ENCODE peak calls at places on chromosomes 16 and 17, in six cellular contexts. V is NT2/D1, A is MG63, J is transverse colon, Q is neuronal stem cell, I is heart right ventricle. U is an unnamed sample.

GRCh38 chr17:6137716-6138502 is 67.7 kb downstream of the WSCD1 start:
- DNase-seq in J (no peak), Q (no peak), A (no peak), V (no peak), I (no peak), U (no peak)

GRCh38 chr16:89170346-89171215 is 967 bp upstream of the CDH15 start:
- DNase-seq in V (peak; percentile 33), J (peak; percentile 73), A (no peak), I (no peak), Q (no peak), U (peak; percentile 80)

GRCh38 chr17:68398731-68399637 is 58.3 kb downstream of the WIPI1 start:
- DNase-seq in V (peak; percentile 47), J (peak; percentile 46), Q (peak; percentile 46), A (peak; percentile 75), I (peak; percentile 50), U (peak; percentile 61)

GRCh38 chr16:21279501-21279900 is 1.4 kb upstream of the CRYM start:
- DNase-seq in A (peak; percentile 42), J (no peak), I (no peak), V (no peak), Q (no peak), U (no peak)

GRCh38 chr17:1830288-1830687 is 483 bp downstream of the RPA1 start:
- DNase-seq in A (no peak), V (no peak), J (peak; percentile 13), I (no peak), Q (peak; percentile 26), U (no peak)

GRCh38 chr17:48048321-48049140 is at the start of gene NFE2L1:
- DNase-seq in I (peak; percentile 93), A (peak; percentile 98), Q (no peak), V (no peak), J (peak; percentile 95), U (peak; percentile 77)

GRCh38 chr16:64440005-64440404 is 681.9 kb downstream of the CDH11 start:
- DNase-seq in Q (no peak), I (no peak), J (no peak), V (no peak), A (no peak), U (no peak)

GRCh38 chr17:19457830-19458271 is 46.8 kb downstream of the RNF112 start:
- DNase-seq in Q (no peak), I (no peak), V (peak; percentile 50), A (no peak), J (no peak), U (no peak)

GRCh38 chr17:80790021-80790765 is 201.4 kb upstream of the CHMP6 start:
- DNase-seq in J (no peak), Q (no peak), I (no peak), V (no peak), A (no peak), U (no peak)

GRCh38 chr17:311119-311848 is 41.3 kb downstream of the RPH3AL start:
- DNase-seq in Q (no peak), I (no peak), V (no peak), A (no peak), J (no peak), U (no peak)

GRCh38 chr17:75019710-75020109 is 7.2 kb downstream of the MRPL58 start:
- DNase-seq in I (no peak), Q (no peak), A (no peak), V (no peak), J (no peak), U (no peak)

GRCh38 chr16:30028438-30029093 is 2.5 kb downstream of the TLCD3B start:
- DNase-seq in A (no peak), V (no peak), J (no peak), I (no peak), Q (peak; percentile 59), U (no peak)

GRCh38 chr16:11201498-11202259 is 54.3 kb downstream of the SOCS1 start:
- DNase-seq in J (no peak), Q (no peak), A (peak; percentile 95), I (no peak), V (peak; percentile 46), U (no peak)

GRCh38 chr17:81348097-81349055 is 46.9 kb upstream of the BAHCC1 start:
- DNase-seq in I (no peak), V (no peak), A (no peak), Q (no peak), J (peak; percentile 73), U (peak; percentile 91)

GRCh38 chr17:690346-690745 is 24.3 kb downstream of the VPS53 start:
- DNase-seq in J (no peak), Q (no peak), I (no peak), A (no peak), V (no peak), U (no peak)

GRCh38 chr17:80422276-80422675 is 7.3 kb downstream of the ENDOV start:
- DNase-seq in J (no peak), Q (no peak), A (no peak), V (no peak), I (no peak), U (no peak)

GRCh38 chr16:19130852-19131808 is 17.4 kb downstream of the ITPRIPL2 start:
- DNase-seq in I (peak; percentile 39), A (peak; percentile 78), J (no peak), Q (no peak), V (no peak), U (no peak)

GRCh38 chr16:53789159-53789558 is 85.2 kb downstream of the FTO start:
- DNase-seq in Q (no peak), V (no peak), I (no peak), A (no peak), J (no peak), U (no peak)

DNA sequence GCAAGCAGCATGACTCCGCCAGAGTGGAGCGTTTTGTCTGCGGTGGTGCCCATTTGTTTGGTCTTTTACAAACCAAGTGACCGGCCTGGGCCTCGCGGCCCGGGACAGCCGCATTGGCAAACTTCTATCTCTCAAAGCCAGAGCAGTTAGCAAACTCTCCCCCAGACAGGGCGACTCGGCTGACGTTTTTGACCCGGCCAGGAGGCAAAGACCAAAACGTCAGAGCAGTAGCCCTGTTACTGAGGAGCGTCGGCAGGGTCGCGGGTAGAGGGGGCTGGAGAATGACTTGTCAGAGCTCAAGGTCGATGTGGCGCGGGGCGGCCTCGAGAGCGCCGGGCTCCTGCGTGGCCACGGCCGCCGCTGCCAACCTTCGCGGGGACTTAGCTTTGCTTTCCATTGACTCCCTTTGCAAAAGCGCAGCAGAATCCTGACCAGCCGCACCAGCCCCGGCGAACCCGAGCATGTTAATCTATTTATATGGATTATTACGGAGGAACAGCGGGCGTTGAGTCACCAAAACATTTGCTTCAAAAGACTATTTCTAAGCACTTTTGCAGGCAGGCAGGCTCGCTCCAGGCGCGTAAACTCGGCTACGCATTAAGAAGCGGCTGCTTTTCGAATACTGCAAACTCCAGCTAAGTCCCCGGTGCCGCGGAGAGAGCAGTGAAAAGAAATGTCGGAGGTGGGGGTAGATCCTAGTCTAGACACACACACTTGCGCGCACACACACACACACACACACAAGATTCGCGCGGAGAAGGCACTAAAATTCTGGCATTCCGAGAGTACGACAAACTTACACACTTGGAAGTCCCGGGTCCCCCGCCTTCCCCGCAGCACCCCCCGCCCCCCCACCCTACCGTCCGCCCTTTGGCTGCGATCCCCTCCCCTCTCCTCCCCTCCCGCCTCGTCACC is 600 bp upstream of the SOX9 start:
- DNase-seq in A (peak; percentile 71), J (peak; percentile 53), Q (no peak), V (no peak), I (peak; percentile 49), U (peak; percentile 58)
- H3K4me3 ChIP-seq in A (peak overlapping the region; percentile 69), J (peak overlapping the region; percentile 13), Q (peak overlapping the region; percentile 85), V (peak overlapping the region; percentile 55), I (peak overlapping the region; percentile 70), U (peak overlapping the region; percentile 60)

GRCh38 chr16:66948034-66948821 is 12.8 kb upstream of the CES3 start:
- DNase-seq in I (no peak), A (no peak), Q (no peak), J (peak; percentile 43), V (no peak), U (peak; percentile 72)
- H3K4me3 ChIP-seq in I (peak overlapping the region; percentile 54), A (peak overlapping the region; percentile 38), Q (no peak overlapping the region), J (peak overlapping the region; percentile 49), V (peak overlapping the region; percentile 35), U (peak overlapping the region; percentile 40)

GRCh38 chr16:85936761-85937343 is 37.9 kb downstream of the IRF8 start:
- DNase-seq in J (no peak), V (no peak), I (no peak), A (no peak), Q (no peak), U (no peak)

GRCh38 chr16:85935391-85935956 is 36.5 kb downstream of the IRF8 start:
- DNase-seq in I (no peak), A (no peak), Q (no peak), J (no peak), V (no peak), U (no peak)

GRCh38 chr16:85940214-85940613 is 41.3 kb downstream of the IRF8 start:
- DNase-seq in J (no peak), I (no peak), A (no peak), Q (no peak), V (no peak), U (no peak)

GRCh38 chr16:85934210-85934609 is 35.2 kb downstream of the IRF8 start:
- DNase-seq in V (no peak), I (no peak), A (no peak), J (no peak), Q (no peak), U (no peak)

GRCh38 chr16:85935957-85936760 is 37.2 kb downstream of the IRF8 start:
- DNase-seq in I (no peak), J (peak; percentile 46), V (no peak), Q (no peak), A (no peak), U (no peak)
- H3K4me3 ChIP-seq in I (no peak overlapping the region), J (no peak overlapping the region), V (no peak overlapping the region), Q (no peak overlapping the region), A (no peak overlapping the region), U (no peak overlapping the region)

GRCh38 chr17:40415390-40415789 is 2.3 kb downstream of the TOP2A start:
- DNase-seq in Q (no peak), I (no peak), A (no peak), J (no peak), V (no peak), U (no peak)

GRCh38 chr17:40418428-40418706 is 671 bp upstream of the TOP2A start:
- DNase-seq in J (no peak), I (no peak), V (no peak), Q (no peak), A (no peak), U (no peak)

GRCh38 chr17:40417258-40417608 is 463 bp downstream of the TOP2A start:
- DNase-seq in V (no peak), Q (no peak), J (no peak), I (no peak), A (peak; percentile 24), U (no peak)

GRCh38 chr17:40417609-40418427 is at the start of gene TOP2A:
- DNase-seq in A (peak; percentile 98), V (peak; percentile 99), J (peak; percentile 98), I (peak; percentile 81), Q (peak; percentile 100), U (peak; percentile 84)

DNA sequence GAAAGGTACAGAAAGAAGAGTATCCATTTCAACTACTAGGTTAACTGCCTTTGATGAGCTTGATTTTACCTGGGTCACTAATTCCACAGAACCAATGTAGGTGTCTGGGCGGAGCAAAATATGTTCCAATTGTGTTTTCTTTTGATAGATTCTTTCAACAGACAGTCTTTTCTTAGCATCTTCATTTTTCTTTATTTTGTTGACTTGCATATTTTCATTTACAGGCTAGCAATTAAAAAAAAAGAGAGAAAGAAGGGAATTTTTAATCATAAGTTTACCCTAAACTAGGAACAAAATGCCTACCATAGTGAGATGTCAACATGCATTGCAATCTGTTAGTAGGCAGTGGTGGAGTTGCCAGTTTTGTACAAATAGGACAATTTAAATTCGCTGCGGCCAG is 1.0 kb downstream of the TOP2A start:
- DNase-seq in V (no peak), A (no peak), I (no peak), J (no peak), Q (no peak), U (no peak)
- H3K4me3 ChIP-seq in V (peak overlapping the region; percentile 81), A (peak overlapping the region; percentile 82), I (peak overlapping the region; percentile 59), J (no peak overlapping the region), Q (peak overlapping the region; percentile 95), U (no peak overlapping the region)

U was measured in pancreas.